ENCODE peak calls at places on chromosomes 11 and 22, in four cellular contexts. One of them, this sample, is unnamed.

GRCh38 chr11:28009383-28009782 is 98.6 kb downstream of the KIF18A start:
- DNase-seq in HEK293T: no peak
- DNase-seq in hepatocyte: no peak
- DNase-seq in lower lobe of right lung: no peak
- DNase-seq in this sample: no peak

GRCh38 chr11:63896071-63896470 is 20.9 kb downstream of the RCOR2 start:
- DNase-seq in hepatocyte: no peak
- DNase-seq in lower lobe of right lung: no peak
- DNase-seq in HEK293T: no peak
- DNase-seq in this sample: no peak

GRCh38 chr11:44380820-44381219 is 70.9 kb upstream of the ALX4 start:
- DNase-seq in HEK293T: no peak
- DNase-seq in lower lobe of right lung: no peak
- DNase-seq in hepatocyte: no peak
- DNase-seq in this sample: no peak

GRCh38 chr22:32544953-32545558 is 70.4 kb downstream of the FBXO7 start:
- DNase-seq in lower lobe of right lung: no peak
- DNase-seq in hepatocyte: no peak
- DNase-seq in HEK293T: no peak
- DNase-seq in this sample: no peak

GRCh38 chr11:17014321-17014773 is at the start of gene PLEKHA7:
- DNase-seq in lower lobe of right lung: no peak
- DNase-seq in hepatocyte: peak
- DNase-seq in HEK293T: peak
- DNase-seq in this sample: no peak

GRCh38 chr11:114019574-114019973 is 39.9 kb upstream of the ZBTB16 start:
- DNase-seq in lower lobe of right lung: no peak
- DNase-seq in HEK293T: no peak
- DNase-seq in hepatocyte: no peak
- DNase-seq in this sample: no peak

GRCh38 chr11:134338654-134339053 is 6.9 kb downstream of the GLB1L2 start:
- DNase-seq in lower lobe of right lung: no peak
- DNase-seq in HEK293T: no peak
- DNase-seq in hepatocyte: no peak
- DNase-seq in this sample: no peak

GRCh38 chr22:31680764-31681624 is 19.0 kb upstream of the PISD start:
- DNase-seq in hepatocyte: no peak
- DNase-seq in lower lobe of right lung: no peak
- DNase-seq in HEK293T: no peak
- DNase-seq in this sample: no peak

This sample was measured in anterior cingulate cortex.